ENCODE peak calls at places on chromosomes 12 and 14, in five cellular contexts. X is pancreas, U is AG09309, V is AG04449, P is right atrium auricular region. G is an unnamed sample.

GRCh38 chr12:96497800-96498199 is 8.4 kb downstream of the CFAP54 start:
- DNase-seq in X (no peak), U (no peak), V (no peak), P (no peak), G (no peak)

GRCh38 chr14:103298620-103299019 is 35.4 kb upstream of the EIF5 start:
- DNase-seq in X (no peak), U (no peak), V (no peak), P (no peak), G (no peak)

GRCh38 chr14:99716850-99717681 is 33.0 kb downstream of the CYP46A1 start:
- DNase-seq in X (no peak), U (no peak), V (no peak), P (peak), G (no peak)

GRCh38 chr12:108773798-108774788 is 42.8 kb upstream of the CORO1C start:
- DNase-seq in X (no peak), U (peak), V (no peak), P (peak), G (peak)

GRCh38 chr12:77339610-77340009 is 274.2 kb upstream of the E2F7 start:
- DNase-seq in X (no peak), U (no peak), V (no peak), P (no peak), G (no peak)

GRCh38 chr12:89661706-89662330 is 46.8 kb downstream of the ATP2B1 start:
- DNase-seq in X (no peak), U (no peak), V (no peak), P (no peak), G (no peak)

GRCh38 chr12:33551006-33551405 is 111.4 kb upstream of the SYT10 start:
- DNase-seq in X (no peak), U (no peak), V (no peak), P (no peak), G (no peak)

GRCh38 chr12:15688202-15688736 is 100.9 kb downstream of the EPS8 start:
- DNase-seq in X (peak), U (no peak), V (no peak), P (peak), G (no peak)

GRCh38 chr12:47075192-47076084 is 4.0 kb upstream of the PCED1B start:
- DNase-seq in X (no peak), U (no peak), V (no peak), P (no peak), G (no peak)

GRCh38 chr14:57732886-57733285 is 133.0 kb downstream of the SLC35F4 start:
- DNase-seq in X (no peak), U (no peak), V (no peak), P (no peak), G (no peak)

GRCh38 chr14:72463291-72463866 is 430.5 kb downstream of the DPF3 start:
- DNase-seq in X (no peak), U (no peak), V (no peak), P (no peak), G (no peak)

GRCh38 chr12:76878045-76878898 is 547 bp downstream of the CSRP2 start:
- DNase-seq in X (peak), U (no peak), V (no peak), P (no peak), G (no peak)

GRCh38 chr14:61527325-61528100 is 167.8 kb upstream of the HIF1A start:
- DNase-seq in X (peak), U (peak), V (no peak), P (no peak), G (no peak)

GRCh38 chr12:93848453-93849120 is 171.4 kb downstream of the CRADD start:
- DNase-seq in X (no peak), U (no peak), V (no peak), P (no peak), G (no peak)

GRCh38 chr12:50043308-50043707 is 14.1 kb upstream of the ASIC1 start:
- DNase-seq in X (no peak), U (no peak), V (no peak), P (no peak), G (no peak)

GRCh38 chr12:30696486-30696885 is 817 bp upstream of the IPO8 start:
- DNase-seq in X (no peak), U (no peak), V (no peak), P (no peak), G (no peak)

GRCh38 chr14:92382677-92383076 is 59.7 kb downstream of the SLC24A4 start:
- DNase-seq in X (no peak), U (no peak), V (no peak), P (no peak), G (no peak)

GRCh38 chr14:63928744-63929174 is 76.0 kb downstream of the SYNE2 start:
- DNase-seq in X (no peak), U (no peak), V (no peak), P (no peak), G (no peak)

GRCh38 chr12:69898236-69898635 is 73.2 kb downstream of the MYRFL start:
- DNase-seq in X (no peak), U (no peak), V (peak), P (no peak), G (no peak)

GRCh38 chr12:76030378-76031080 is 1.0 kb downstream of the PHLDA1 start:
- DNase-seq in X (peak), U (no peak), V (no peak), P (no peak), G (no peak)

GRCh38 chr12:41234672-41235071 is 46.6 kb downstream of the PDZRN4 start:
- DNase-seq in X (no peak), U (no peak), V (no peak), P (no peak), G (no peak)

GRCh38 chr12:2691001-2691339 is 103.8 kb upstream of the FKBP4 start:
- DNase-seq in X (no peak), U (no peak), V (no peak), P (no peak), G (no peak)

GRCh38 chr12:2689393-2689792 is 105.4 kb upstream of the FKBP4 start:
- DNase-seq in X (no peak), U (no peak), V (no peak), P (no peak), G (no peak)

GRCh38 chr12:2691340-2692111 is 103.2 kb upstream of the FKBP4 start:
- DNase-seq in X (no peak), U (no peak), V (no peak), P (no peak), G (no peak)

GRCh38 chr12:2689879-2690278 is 104.9 kb upstream of the FKBP4 start:
- DNase-seq in X (no peak), U (no peak), V (no peak), P (no peak), G (no peak)

DNA sequence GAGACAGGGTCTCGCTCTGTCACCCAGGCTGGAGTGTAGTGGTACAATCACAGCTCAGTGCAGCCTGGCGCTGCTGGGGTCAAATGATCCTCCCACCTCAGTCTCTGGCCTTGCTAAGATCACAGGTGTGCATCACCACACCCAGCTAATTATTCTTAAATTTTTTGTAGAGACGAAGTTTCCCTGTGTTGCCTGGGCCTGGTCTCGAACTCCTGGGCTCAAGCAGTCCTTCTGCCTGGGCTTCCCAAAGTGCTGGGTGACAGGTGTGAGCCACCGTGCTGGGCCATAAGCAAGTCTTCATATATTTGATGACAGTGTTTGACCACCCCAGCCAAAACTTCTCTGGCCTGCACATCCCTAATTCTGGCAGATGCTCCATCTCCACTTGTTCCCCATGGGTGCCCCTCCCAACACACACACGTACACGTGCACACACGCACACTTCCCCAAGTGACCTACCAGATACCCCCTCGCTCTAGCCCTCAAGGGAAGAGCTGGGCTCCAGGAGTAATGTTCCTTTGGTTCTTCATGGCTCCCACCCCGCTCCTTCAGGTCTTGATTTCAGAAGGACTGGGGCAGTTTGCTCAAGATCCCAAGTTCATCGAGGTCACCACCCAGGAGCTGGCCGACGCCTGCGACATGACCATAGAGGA is 104.3 kb upstream of the FKBP4 start:
- DNase-seq in X (no peak), U (no peak), V (no peak), P (no peak), G (no peak)
- H3K4me3 ChIP-seq in X (peak), U (no peak), V (peak), P (no peak), G (no peak)

DNA sequence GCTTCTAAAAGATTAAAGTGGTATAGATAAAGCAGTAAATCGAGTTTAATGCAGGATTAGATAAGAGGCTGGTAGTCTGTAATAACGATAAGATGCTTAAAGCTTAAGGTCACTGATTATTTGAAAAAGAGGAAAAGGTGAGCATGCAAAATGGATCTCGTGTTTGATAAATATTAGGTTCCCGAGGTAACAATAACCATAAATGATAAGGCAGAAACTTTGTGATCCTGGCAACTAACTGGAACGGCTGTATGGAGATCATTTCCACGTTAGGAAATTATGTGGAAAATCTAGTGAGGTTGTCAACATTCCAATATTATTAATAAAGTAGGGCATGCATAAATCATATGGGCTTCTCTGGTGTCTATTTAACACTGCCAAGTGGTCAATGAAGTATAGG is 255.5 kb downstream of the EFCAB11 start:
- DNase-seq in X (no peak), U (no peak), V (no peak), P (no peak), G (no peak)
- H3K4me3 ChIP-seq in X (no peak), U (no peak), V (no peak), P (no peak), G (no peak)

DNA sequence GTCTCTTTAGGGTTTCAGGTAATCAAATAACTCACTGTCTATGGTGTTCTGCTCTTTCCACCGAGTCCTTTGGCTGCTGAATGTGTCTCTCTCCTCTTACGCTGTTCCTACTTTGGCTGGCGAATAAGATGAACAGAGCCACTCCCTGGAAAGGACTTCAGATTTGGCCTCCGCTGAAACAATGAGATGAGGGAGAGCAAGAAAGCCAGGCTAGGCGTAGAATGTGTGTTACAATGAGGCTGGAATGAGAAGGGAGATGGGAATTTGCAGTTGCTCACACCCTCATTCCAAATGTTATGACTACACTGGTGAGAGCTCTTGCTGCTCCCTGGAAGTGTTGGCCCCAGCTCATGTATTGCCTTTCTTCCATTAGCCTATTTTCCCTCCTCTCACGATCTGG is at the start of gene MFAP5:
- DNase-seq in X (no peak), U (peak), V (peak), P (peak), G (no peak)
- H3K4me3 ChIP-seq in X (no peak), U (peak), V (peak), P (peak), G (no peak)

GRCh38 chr12:86834217-86834616 is 578.0 kb upstream of the MGAT4C start:
- DNase-seq in X (no peak), U (no peak), V (no peak), P (no peak), G (no peak)

GRCh38 chr12:86838264-86838663 is 582.1 kb upstream of the MGAT4C start:
- DNase-seq in X (no peak), U (no peak), V (no peak), P (no peak), G (no peak)

GRCh38 chr12:86838709-86839108 is 582.5 kb upstream of the MGAT4C start:
- DNase-seq in X (no peak), U (no peak), V (no peak), P (no peak), G (no peak)

GRCh38 chr12:86837246-86837645 is 581.1 kb upstream of the MGAT4C start:
- DNase-seq in X (no peak), U (no peak), V (no peak), P (no peak), G (no peak)
- H3K4me3 ChIP-seq in X (no peak), U (no peak), V (no peak), P (no peak), G (no peak)

GRCh38 chr12:121128908-121129704 is 3.6 kb upstream of the P2RX7 start:
- DNase-seq in X (peak), U (no peak), V (no peak), P (peak), G (no peak)
- H3K4me3 ChIP-seq in X (no peak), U (no peak), V (no peak), P (no peak), G (no peak)

GRCh38 chr12:123471374-123472068 is 13.6 kb downstream of the SNRNP35 start:
- DNase-seq in X (no peak), U (peak), V (peak), P (no peak), G (peak)

GRCh38 chr12:123478069-123478468 is 20.1 kb downstream of the SNRNP35 start:
- DNase-seq in X (no peak), U (no peak), V (no peak), P (no peak), G (no peak)

GRCh38 chr12:123475256-123475703 is 17.3 kb downstream of the SNRNP35 start:
- DNase-seq in X (no peak), U (no peak), V (no peak), P (no peak), G (no peak)

GRCh38 chr12:123472438-123472849 is 14.5 kb downstream of the SNRNP35 start:
- DNase-seq in X (no peak), U (no peak), V (no peak), P (no peak), G (no peak)

GRCh38 chr12:123474493-123475255 is 16.7 kb downstream of the SNRNP35 start:
- DNase-seq in X (no peak), U (no peak), V (no peak), P (no peak), G (no peak)
- H3K4me3 ChIP-seq in X (no peak), U (no peak), V (no peak), P (no peak), G (no peak)

GRCh38 chr12:68612675-68613074 is 2.0 kb downstream of the RAP1B start:
- DNase-seq in X (no peak), U (no peak), V (no peak), P (no peak), G (no peak)
- H3K4me3 ChIP-seq in X (peak), U (peak), V (peak), P (peak), G (peak)

G was measured in HFF-Myc.